ENCODE peak calls at places on chromosomes 2 and 18, in six cellular contexts. N is nucleus accumbens, B is HTR-8/SVneo, D is mucosa of gallbladder, S is foreskin fibroblast, M is substantia nigra. O is an unnamed sample.

GRCh38 chr18:40939636-40940035 is 1015.4 kb upstream of the PIK3C3 start:
- DNase-seq in N (no peak), B (no peak), D (no peak), S (no peak), M (no peak), O (no peak)

GRCh38 chr2:65198737-65199136 is 28.9 kb upstream of the ACTR2 start:
- DNase-seq in N (no peak), B (no peak), D (no peak), S (peak), M (peak), O (peak)

GRCh38 chr18:28468903-28469302 is 292.0 kb upstream of the CDH2 start:
- DNase-seq in N (no peak), B (no peak), D (no peak), S (no peak), M (no peak), O (no peak)

GRCh38 chr2:240663791-240664190 is 18.9 kb downstream of the AQP12B start:
- DNase-seq in N (no peak), B (no peak), D (no peak), S (no peak), M (no peak), O (no peak)

GRCh38 chr2:240590681-240591111 is 4.2 kb downstream of the CAPN10 start:
- DNase-seq in N (no peak), B (no peak), D (no peak), S (no peak), M (no peak), O (no peak)

GRCh38 chr2:240433973-240434727 is 1.3 kb upstream of the GPC1 start:
- DNase-seq in N (no peak), B (peak), D (no peak), S (peak), M (no peak), O (no peak)

GRCh38 chr2:141468746-141469145 is 662.1 kb downstream of the LRP1B start:
- DNase-seq in N (no peak), B (no peak), D (peak), S (peak), M (no peak), O (no peak)

GRCh38 chr2:139940701-139941100 is 1160.5 kb upstream of the NXPH2 start:
- DNase-seq in N (no peak), B (no peak), D (no peak), S (no peak), M (no peak), O (no peak)

GRCh38 chr2:207770602-207771404 is 1.1 kb upstream of the FZD5 start:
- DNase-seq in N (no peak), B (no peak), D (no peak), S (peak), M (no peak), O (no peak)

GRCh38 chr2:157221394-157221988 is 36.0 kb upstream of the GALNT5 start:
- DNase-seq in N (no peak), B (no peak), D (no peak), S (no peak), M (no peak), O (no peak)

GRCh38 chr2:162403884-162404283 is 60.0 kb downstream of the GCA start:
- DNase-seq in N (no peak), B (no peak), D (no peak), S (peak), M (no peak), O (no peak)

GRCh38 chr2:101883860-101884259 is 107.9 kb upstream of the IL1R2 start:
- DNase-seq in N (no peak), B (peak), D (peak), S (peak), M (no peak), O (no peak)

GRCh38 chr2:4324531-4324930 is 621.2 kb downstream of the DCDC2C start:
- DNase-seq in N (no peak), B (no peak), D (no peak), S (no peak), M (no peak), O (no peak)

GRCh38 chr18:5746844-5747243 is 148.5 kb downstream of the TMEM200C start:
- DNase-seq in N (no peak), B (no peak), D (no peak), S (no peak), M (no peak), O (no peak)